ENCODE peak calls at places on chromosomes 4 and X, in five cellular contexts. One of them, this sample, is unnamed.

GRCh38 chrX:21741378-21741777 is 16.5 kb downstream of the SMPX start:
- DNase-seq in H1: no peak
- DNase-seq in NT2/D1: no peak
- DNase-seq in GM12878: no peak
- DNase-seq in HepG2: no peak
- DNase-seq in this sample: no peak

GRCh38 chr4:30600246-30600645 is 119.9 kb upstream of the PCDH7 start:
- DNase-seq in H1: no peak
- DNase-seq in NT2/D1: peak
- DNase-seq in GM12878: no peak
- DNase-seq in HepG2: no peak
- DNase-seq in this sample: no peak

GRCh38 chr4:61431131-61431530 is 231.0 kb downstream of the ADGRL3 start:
- DNase-seq in H1: no peak
- DNase-seq in NT2/D1: no peak
- DNase-seq in GM12878: no peak
- DNase-seq in HepG2: no peak
- DNase-seq in this sample: no peak

GRCh38 chr4:74886490-74886889 is 46.4 kb upstream of the PARM1 start:
- DNase-seq in H1: no peak
- DNase-seq in NT2/D1: no peak
- DNase-seq in GM12878: no peak
- DNase-seq in HepG2: no peak
- DNase-seq in this sample: peak

GRCh38 chr4:1614854-1615595 is 69.1 kb downstream of the FAM53A start:
- DNase-seq in H1: no peak
- DNase-seq in NT2/D1: no peak
- DNase-seq in GM12878: no peak
- DNase-seq in HepG2: no peak
- DNase-seq in this sample: no peak

GRCh38 chr4:33369366-33369899 is 2649.3 kb downstream of the PCDH7 start:
- DNase-seq in H1: no peak
- DNase-seq in NT2/D1: no peak
- DNase-seq in GM12878: no peak
- DNase-seq in HepG2: no peak
- DNase-seq in this sample: no peak

GRCh38 chr4:152109585-152110509 is 349.0 kb upstream of the GATB start:
- DNase-seq in H1: no peak
- DNase-seq in NT2/D1: no peak
- DNase-seq in GM12878: no peak
- DNase-seq in HepG2: no peak
- DNase-seq in this sample: no peak

GRCh38 chrX:41491267-41492004 is 44.3 kb downstream of the NYX start:
- DNase-seq in H1: no peak
- DNase-seq in NT2/D1: peak
- DNase-seq in GM12878: no peak
- DNase-seq in HepG2: no peak
- DNase-seq in this sample: no peak

GRCh38 chr4:167885071-167885470 is 207.3 kb upstream of the ANXA10 start:
- DNase-seq in H1: no peak
- DNase-seq in NT2/D1: no peak
- DNase-seq in GM12878: no peak
- DNase-seq in HepG2: no peak
- DNase-seq in this sample: no peak

GRCh38 chr4:98491862-98492554 is 166.4 kb downstream of the TSPAN5 start:
- DNase-seq in H1: no peak
- DNase-seq in NT2/D1: no peak
- DNase-seq in GM12878: no peak
- DNase-seq in HepG2: no peak
- DNase-seq in this sample: no peak

GRCh38 chrX:153953342-153953830 is 8.9 kb upstream of the RENBP start:
- DNase-seq in H1: peak
- DNase-seq in NT2/D1: no peak
- DNase-seq in GM12878: no peak
- DNase-seq in HepG2: peak
- DNase-seq in this sample: peak

GRCh38 chr4:184792950-184793555 is 32.7 kb downstream of the ACSL1 start:
- DNase-seq in H1: no peak
- DNase-seq in NT2/D1: no peak
- DNase-seq in GM12878: no peak
- DNase-seq in HepG2: peak
- DNase-seq in this sample: no peak

GRCh38 chr4:109441858-109442480 is 8.4 kb downstream of the SEC24B start:
- DNase-seq in H1: no peak
- DNase-seq in NT2/D1: no peak
- DNase-seq in GM12878: no peak
- DNase-seq in HepG2: no peak
- DNase-seq in this sample: no peak

GRCh38 chrX:17828156-17828555 is 32.9 kb downstream of the RAI2 start:
- DNase-seq in H1: no peak
- DNase-seq in NT2/D1: no peak
- DNase-seq in GM12878: no peak
- DNase-seq in HepG2: no peak
- DNase-seq in this sample: no peak

GRCh38 chr4:2828758-2829181 is 14.9 kb upstream of the ADD1 start:
- DNase-seq in H1: no peak
- DNase-seq in NT2/D1: no peak
- DNase-seq in GM12878: no peak
- DNase-seq in HepG2: no peak
- DNase-seq in this sample: no peak

GRCh38 chrX:123432362-123433150 is 248.5 kb downstream of the GRIA3 start:
- DNase-seq in H1: no peak
- DNase-seq in NT2/D1: no peak
- DNase-seq in GM12878: no peak
- DNase-seq in HepG2: no peak
- DNase-seq in this sample: no peak

GRCh38 chr4:157314906-157315305 is 94.4 kb downstream of the GRIA2 start:
- DNase-seq in H1: no peak
- DNase-seq in NT2/D1: no peak
- DNase-seq in GM12878: no peak
- DNase-seq in HepG2: no peak
- DNase-seq in this sample: no peak

DNA sequence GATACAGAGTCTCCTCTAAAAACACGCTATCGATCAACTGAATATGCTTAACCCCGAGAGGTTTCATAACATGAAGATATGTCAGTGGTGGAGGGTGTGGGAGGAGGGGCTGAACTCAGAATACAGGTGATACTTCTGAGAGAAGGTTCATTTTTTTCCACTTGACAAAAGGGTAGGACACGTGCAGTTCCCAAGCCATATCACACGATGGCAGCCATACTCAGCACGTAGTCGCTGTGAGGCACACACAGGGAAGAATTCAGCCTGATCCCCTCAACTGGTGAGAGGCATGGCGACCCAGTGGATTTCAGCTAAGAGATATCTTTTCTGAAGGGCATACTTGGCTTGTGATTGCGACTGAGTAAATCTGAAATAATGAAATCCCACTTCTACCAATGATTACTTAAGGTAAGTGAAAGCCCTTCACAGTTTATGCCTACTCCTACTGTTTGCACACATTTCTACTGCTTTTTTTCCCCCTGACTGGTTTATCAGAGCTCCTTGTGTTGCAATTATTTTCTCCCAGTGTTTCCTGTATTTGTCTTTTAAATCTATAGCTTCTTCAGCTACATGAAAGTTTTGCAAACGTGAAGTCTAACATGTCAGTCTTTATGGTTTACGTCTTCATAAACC is 133.1 kb downstream of the CORIN start:
- DNase-seq in H1: no peak
- DNase-seq in NT2/D1: peak
- DNase-seq in GM12878: no peak
- DNase-seq in HepG2: peak
- DNase-seq in this sample: peak
- TF ChIP-seq SUZ12 in H1: no peak
- TF ChIP-seq SUZ12 in NT2/D1: no peak
- TF ChIP-seq SUZ12 in GM12878: no peak
- TF ChIP-seq SUZ12 in HepG2: no peak
- TF ChIP-seq SUZ12 in this sample: no peak

GRCh38 chrX:10015711-10016515 is 48.8 kb downstream of the CLDN34 start:
- DNase-seq in H1: peak
- DNase-seq in NT2/D1: no peak
- DNase-seq in GM12878: no peak
- DNase-seq in HepG2: no peak
- DNase-seq in this sample: no peak
- TF ChIP-seq SUZ12 in H1: no peak
- TF ChIP-seq SUZ12 in NT2/D1: no peak
- TF ChIP-seq SUZ12 in GM12878: no peak
- TF ChIP-seq SUZ12 in HepG2: no peak
- TF ChIP-seq SUZ12 in this sample: no peak

GRCh38 chrX:12946838-12947544 is 27.9 kb upstream of the TMSB4X start:
- DNase-seq in H1: peak
- DNase-seq in NT2/D1: peak
- DNase-seq in GM12878: peak
- DNase-seq in HepG2: peak
- DNase-seq in this sample: peak
- TF ChIP-seq SUZ12 in H1: no peak
- TF ChIP-seq SUZ12 in NT2/D1: no peak
- TF ChIP-seq SUZ12 in GM12878: no peak
- TF ChIP-seq SUZ12 in HepG2: no peak
- TF ChIP-seq SUZ12 in this sample: no peak

GRCh38 chr4:122218762-122219161 is 66.6 kb downstream of the BLTP1 start:
- DNase-seq in H1: no peak
- DNase-seq in NT2/D1: no peak
- DNase-seq in GM12878: no peak
- DNase-seq in HepG2: peak
- DNase-seq in this sample: peak
- TF ChIP-seq SUZ12 in H1: no peak
- TF ChIP-seq SUZ12 in NT2/D1: no peak
- TF ChIP-seq SUZ12 in GM12878: no peak
- TF ChIP-seq SUZ12 in HepG2: no peak
- TF ChIP-seq SUZ12 in this sample: no peak

GRCh38 chr4:83569967-83570366 is 34.1 kb downstream of the GPAT3 start:
- DNase-seq in H1: no peak
- DNase-seq in NT2/D1: no peak
- DNase-seq in GM12878: no peak
- DNase-seq in HepG2: no peak
- DNase-seq in this sample: no peak
- TF ChIP-seq SUZ12 in H1: no peak
- TF ChIP-seq SUZ12 in NT2/D1: no peak
- TF ChIP-seq SUZ12 in GM12878: no peak
- TF ChIP-seq SUZ12 in HepG2: no peak
- TF ChIP-seq SUZ12 in this sample: no peak

DNA sequence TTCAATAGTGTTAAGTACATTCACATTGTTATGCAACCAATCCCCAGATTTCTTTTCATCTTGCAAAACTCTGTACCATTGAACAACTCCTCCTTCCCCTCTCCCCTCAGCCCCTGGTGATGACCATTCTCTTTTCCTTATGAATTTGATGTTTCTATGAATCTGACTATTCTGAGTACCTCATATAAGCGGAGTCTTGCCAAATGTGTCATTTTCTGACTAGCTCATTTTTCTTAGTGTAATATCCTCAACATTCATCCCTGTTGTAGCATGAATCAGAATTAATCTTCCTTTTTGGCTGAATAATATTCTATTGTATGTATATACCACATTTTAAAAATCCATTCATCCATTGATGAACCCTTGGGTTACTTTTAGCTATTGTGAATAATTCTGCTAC is 34.0 kb downstream of the SMIM20 start:
- DNase-seq in H1: no peak
- DNase-seq in NT2/D1: no peak
- DNase-seq in GM12878: no peak
- DNase-seq in HepG2: no peak
- DNase-seq in this sample: no peak
- TF ChIP-seq SUZ12 in H1: no peak
- TF ChIP-seq SUZ12 in NT2/D1: no peak
- TF ChIP-seq SUZ12 in GM12878: no peak
- TF ChIP-seq SUZ12 in HepG2: no peak
- TF ChIP-seq SUZ12 in this sample: no peak

DNA sequence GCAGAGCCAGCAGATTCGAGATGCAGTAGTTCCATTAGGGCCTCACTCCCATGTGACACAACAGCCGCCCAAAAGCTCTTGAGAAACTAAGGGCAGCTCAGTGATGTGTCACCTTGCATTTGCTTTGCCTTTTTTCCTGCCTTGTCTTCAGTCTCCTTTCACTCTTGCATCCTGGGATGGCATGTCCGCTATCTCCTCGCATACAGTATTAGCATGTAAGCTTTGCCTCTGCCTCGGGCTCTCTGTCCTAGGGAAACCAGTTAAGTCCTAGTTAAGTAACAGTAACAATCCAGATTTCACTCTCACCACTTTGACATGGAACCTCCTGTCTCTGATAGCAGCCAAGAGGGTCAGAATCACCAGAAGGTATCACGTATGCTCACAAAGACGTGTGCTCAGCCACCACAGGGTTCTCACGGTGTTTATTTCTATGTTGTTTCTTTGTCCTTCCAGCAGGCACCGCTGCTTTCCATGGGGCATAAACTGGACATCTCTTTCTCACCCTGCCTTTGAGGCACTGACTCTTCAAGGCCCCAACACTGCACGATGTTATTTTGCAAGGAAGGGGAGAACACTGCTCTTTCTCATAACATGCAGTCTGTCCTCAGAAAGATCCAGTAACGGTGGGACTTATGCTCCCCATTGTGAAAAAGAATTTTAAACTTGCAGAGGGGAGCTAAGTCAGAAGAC is 26.7 kb upstream of the SORBS2 start:
- DNase-seq in H1: no peak
- DNase-seq in NT2/D1: no peak
- DNase-seq in GM12878: no peak
- DNase-seq in HepG2: no peak
- DNase-seq in this sample: no peak
- TF ChIP-seq SUZ12 in H1: no peak
- TF ChIP-seq SUZ12 in NT2/D1: no peak
- TF ChIP-seq SUZ12 in GM12878: no peak
- TF ChIP-seq SUZ12 in HepG2: no peak
- TF ChIP-seq SUZ12 in this sample: no peak

This sample was measured in HEK293T.